ENCODE peak calls at places on chromosomes 7 and 10, in five cellular contexts. Q is psoas muscle, L is DMS153, Z is IMR-90, N is globus pallidus. V is an unnamed sample.

GRCh38 chr10:72524489-72524888 is 101.4 kb downstream of the MICU1 start:
- DNase-seq in Q (no peak), L (no peak), Z (no peak), N (no peak), V (no peak)

GRCh38 chr7:26614503-26614902 is 249.9 kb downstream of the SKAP2 start:
- DNase-seq in Q (no peak), L (no peak), Z (no peak), N (no peak), V (no peak)

GRCh38 chr7:151382079-151382885 is 27.6 kb downstream of the WDR86 start:
- DNase-seq in Q (no peak), L (no peak), Z (no peak), N (no peak), V (no peak)

GRCh38 chr7:117072620-117073118 is 119.4 kb downstream of the ST7 start:
- DNase-seq in Q (peak; percentile 51), L (peak; percentile 74), Z (peak; percentile 71), N (peak; percentile 77), V (peak; percentile 47)

GRCh38 chr10:71006497-71006896 is 118.1 kb upstream of the PCBD1 start:
- DNase-seq in Q (no peak), L (no peak), Z (no peak), N (no peak), V (no peak)

GRCh38 chr10:127600479-127600878 is 51.4 kb downstream of the NPS start:
- DNase-seq in Q (no peak), L (no peak), Z (no peak), N (no peak), V (no peak)

GRCh38 chr7:106737202-106737562 is 76.2 kb upstream of the CCDC71L start:
- DNase-seq in Q (no peak), L (no peak), Z (peak; percentile 63), N (no peak), V (peak; percentile 62)

GRCh38 chr7:1324028-1324900 is 91.6 kb downstream of the UNCX start:
- DNase-seq in Q (no peak), L (no peak), Z (no peak), N (no peak), V (no peak)

GRCh38 chr7:38335490-38336135 is 62.2 kb upstream of the TARP start:
- DNase-seq in Q (peak; percentile 81), L (peak; percentile 62), Z (peak; percentile 94), N (peak; percentile 86), V (peak; percentile 86)

GRCh38 chr10:11869743-11870460 is 46.7 kb downstream of the PROSER2 start:
- DNase-seq in Q (peak; percentile 25), L (no peak), Z (no peak), N (no peak), V (peak; percentile 16)

GRCh38 chr7:47458057-47458456 is 123.9 kb downstream of the TNS3 start:
- DNase-seq in Q (peak; percentile 90), L (no peak), Z (peak; percentile 99), N (no peak), V (peak; percentile 94)

GRCh38 chr7:4058158-4058557 is 623.9 kb upstream of the FOXK1 start:
- DNase-seq in Q (no peak), L (no peak), Z (peak; percentile 6), N (no peak), V (no peak)

GRCh38 chr7:89728550-89728949 is 425.7 kb upstream of the STEAP1 start:
- DNase-seq in Q (no peak), L (no peak), Z (no peak), N (no peak), V (no peak)

GRCh38 chr7:100488333-100489095 is 4.8 kb downstream of the NYAP1 start:
- DNase-seq in Q (no peak), L (no peak), Z (no peak), N (no peak), V (no peak)

GRCh38 chr10:56472978-56473377 is 111.9 kb upstream of the ZWINT start:
- DNase-seq in Q (no peak), L (no peak), Z (no peak), N (no peak), V (no peak)

GRCh38 chr7:69703099-69703498 is 104.8 kb downstream of the AUTS2 start:
- DNase-seq in Q (no peak), L (no peak), Z (no peak), N (no peak), V (no peak)

V was measured in fibroblast of villous mesenchyme.